ENCODE peak calls at places on chromosomes 12 and 14, in ten cellular contexts. Q is NCI-H1092; A is stimulated activated effector memory CD8-positive, alpha-beta T cell treated with anti-CD3 and anti-CD28 coated beads, Interleukin-12 subunit alpha, Interleukin-12 subunit beta, amount 100 ng/mL, for 72 hours; M is renal cortical epithelial cell; I is lower leg skin; Y is testis; J is NCI-H774; X is stimulated activated CD4-positive, alpha-beta T cell treated with anti-CD3 and anti-CD28 coated beads, TNF-alpha, amount 100 ng/mL, for 48 hours; Z is osteoblast; L is ELR. H is an unnamed sample.

GRCh38 chr12:93879476-93880376 is 202.6 kb downstream of the CRADD start:
- DNase-seq in Q (no peak), A (peak), M (peak), I (no peak), Y (no peak), J (no peak), X (no peak), Z (peak), L (peak), H (no peak)

GRCh38 chr12:51056242-51056641 is 8.1 kb downstream of the LETMD1 start:
- DNase-seq in Q (no peak), A (no peak), M (no peak), I (no peak), Y (no peak), J (no peak), X (no peak), Z (peak), L (peak), H (no peak)

GRCh38 chr12:49017764-49018281 is 753 bp downstream of the PRKAG1 start:
- DNase-seq in Q (no peak), A (peak), M (no peak), I (no peak), Y (no peak), J (no peak), X (no peak), Z (peak), L (no peak), H (no peak)

GRCh38 chr12:123471374-123472068 is 13.6 kb downstream of the SNRNP35 start:
- DNase-seq in Q (no peak), A (no peak), M (peak), I (no peak), Y (peak), J (no peak), X (no peak), Z (peak), L (peak), H (no peak)

GRCh38 chr14:70808402-70809237 is 693 bp downstream of the MAP3K9 start:
- DNase-seq in Q (no peak), A (peak), M (no peak), I (no peak), Y (peak), J (no peak), X (peak), Z (peak), L (peak), H (no peak)

GRCh38 chr14:52241102-52241793 is 26.2 kb upstream of the PTGDR start:
- DNase-seq in Q (no peak), A (no peak), M (no peak), I (no peak), Y (no peak), J (no peak), X (no peak), Z (peak), L (peak), H (no peak)

GRCh38 chr12:114841557-114842251 is 157.7 kb upstream of the TBX3 start:
- DNase-seq in Q (no peak), A (no peak), M (peak), I (no peak), Y (no peak), J (no peak), X (no peak), Z (no peak), L (no peak), H (no peak)

GRCh38 chr14:97625512-97625911 is 828.3 kb downstream of the VRK1 start:
- DNase-seq in Q (no peak), A (no peak), M (no peak), I (no peak), Y (no peak), J (no peak), X (no peak), Z (no peak), L (no peak), H (no peak)

GRCh38 chr12:20201733-20202132 is 166.6 kb upstream of the PDE3A start:
- DNase-seq in Q (no peak), A (no peak), M (no peak), I (no peak), Y (no peak), J (no peak), X (no peak), Z (no peak), L (no peak), H (no peak)

GRCh38 chr12:52171950-52172512 is 19.8 kb downstream of the KRT80 start:
- DNase-seq in Q (peak), A (no peak), M (no peak), I (no peak), Y (peak), J (peak), X (no peak), Z (peak), L (peak), H (no peak)

GRCh38 chr12:53729659-53730058 is 2.4 kb upstream of the CALCOCO1 start:
- DNase-seq in Q (no peak), A (no peak), M (no peak), I (no peak), Y (no peak), J (no peak), X (no peak), Z (no peak), L (peak), H (no peak)

GRCh38 chr12:6336859-6337744 is 4.8 kb downstream of the TNFRSF1A start:
- DNase-seq in Q (no peak), A (peak), M (no peak), I (no peak), Y (no peak), J (no peak), X (no peak), Z (peak), L (peak), H (no peak)

GRCh38 chr14:55136241-55136640 is 7.2 kb downstream of the LGALS3 start:
- DNase-seq in Q (no peak), A (no peak), M (peak), I (no peak), Y (no peak), J (no peak), X (no peak), Z (peak), L (peak), H (no peak)

GRCh38 chr12:123271182-123271491 is 519 bp downstream of the CDK2AP1 start:
- DNase-seq in Q (peak), A (peak), M (no peak), I (no peak), Y (peak), J (peak), X (peak), Z (peak), L (peak), H (peak)